ENCODE peak calls at places on chromosome 7, in nine cellular contexts. One of them, this sample, is unnamed.

GRCh38 chr7:36278767-36279171 is 110.9 kb upstream of the ANLN start:
- DNase-seq in Calu3: no peak
- DNase-seq in NCI-H146: peak; percentile 41
- DNase-seq in NCI-H226: peak; percentile 33
- DNase-seq in left cardiac atrium: no peak
- DNase-seq in body of pancreas: no peak
- DNase-seq in stimulated activated naive B cell treated with anti-CD40 and anti-IgM and Interleukin-4, amounts not matched to agents 10 μg/mL and 1 μg/mL and 100 μg/mL, for 72 hours: no peak
- DNase-seq in prostate gland: peak; percentile 52
- DNase-seq in mammary epithelial cell: no peak
- DNase-seq in this sample: no peak

GRCh38 chr7:151020231-151020630 is 4.1 kb downstream of the ATG9B start:
- DNase-seq in NCI-H146: no peak
- DNase-seq in mammary epithelial cell: no peak
- DNase-seq in NCI-H226: no peak
- DNase-seq in stimulated activated naive B cell treated with anti-CD40 and anti-IgM and Interleukin-4, amounts not matched to agents 10 μg/mL and 1 μg/mL and 100 μg/mL, for 72 hours: no peak
- DNase-seq in body of pancreas: no peak
- DNase-seq in prostate gland: no peak
- DNase-seq in left cardiac atrium: no peak
- DNase-seq in Calu3: no peak
- DNase-seq in this sample: no peak

GRCh38 chr7:128661446-128661845 is 10.6 kb upstream of the GARIN1A start:
- DNase-seq in mammary epithelial cell: no peak
- DNase-seq in NCI-H226: no peak
- DNase-seq in stimulated activated naive B cell treated with anti-CD40 and anti-IgM and Interleukin-4, amounts not matched to agents 10 μg/mL and 1 μg/mL and 100 μg/mL, for 72 hours: no peak
- DNase-seq in left cardiac atrium: no peak
- DNase-seq in NCI-H146: no peak
- DNase-seq in Calu3: no peak
- DNase-seq in body of pancreas: no peak
- DNase-seq in prostate gland: no peak
- DNase-seq in this sample: no peak

GRCh38 chr7:72278550-72278949 is 133.6 kb downstream of the CALN1 start:
- DNase-seq in Calu3: no peak
- DNase-seq in prostate gland: no peak
- DNase-seq in stimulated activated naive B cell treated with anti-CD40 and anti-IgM and Interleukin-4, amounts not matched to agents 10 μg/mL and 1 μg/mL and 100 μg/mL, for 72 hours: no peak
- DNase-seq in NCI-H226: no peak
- DNase-seq in body of pancreas: no peak
- DNase-seq in mammary epithelial cell: no peak
- DNase-seq in left cardiac atrium: no peak
- DNase-seq in NCI-H146: no peak
- DNase-seq in this sample: no peak

GRCh38 chr7:91582799-91583230 is 297.7 kb downstream of the MTERF1 start:
- DNase-seq in NCI-H146: no peak
- DNase-seq in body of pancreas: no peak
- DNase-seq in Calu3: no peak
- DNase-seq in NCI-H226: no peak
- DNase-seq in prostate gland: no peak
- DNase-seq in left cardiac atrium: no peak
- DNase-seq in mammary epithelial cell: no peak
- DNase-seq in stimulated activated naive B cell treated with anti-CD40 and anti-IgM and Interleukin-4, amounts not matched to agents 10 μg/mL and 1 μg/mL and 100 μg/mL, for 72 hours: no peak
- DNase-seq in this sample: no peak

GRCh38 chr7:105656922-105657521 is 75.7 kb upstream of the EFCAB10 start:
- DNase-seq in mammary epithelial cell: no peak
- DNase-seq in prostate gland: no peak
- DNase-seq in stimulated activated naive B cell treated with anti-CD40 and anti-IgM and Interleukin-4, amounts not matched to agents 10 μg/mL and 1 μg/mL and 100 μg/mL, for 72 hours: peak; percentile 39
- DNase-seq in Calu3: peak; percentile 48
- DNase-seq in NCI-H226: no peak
- DNase-seq in body of pancreas: peak; percentile 58
- DNase-seq in NCI-H146: peak; percentile 46
- DNase-seq in left cardiac atrium: no peak
- DNase-seq in this sample: no peak

GRCh38 chr7:53520841-53521240 is 485.4 kb downstream of the POM121L12 start:
- DNase-seq in body of pancreas: no peak
- DNase-seq in stimulated activated naive B cell treated with anti-CD40 and anti-IgM and Interleukin-4, amounts not matched to agents 10 μg/mL and 1 μg/mL and 100 μg/mL, for 72 hours: no peak
- DNase-seq in prostate gland: no peak
- DNase-seq in mammary epithelial cell: no peak
- DNase-seq in NCI-H146: no peak
- DNase-seq in NCI-H226: no peak
- DNase-seq in left cardiac atrium: no peak
- DNase-seq in Calu3: no peak
- DNase-seq in this sample: no peak

GRCh38 chr7:135980665-135981180 is 3.6 kb upstream of the MTPN start:
- DNase-seq in left cardiac atrium: no peak
- DNase-seq in prostate gland: no peak
- DNase-seq in mammary epithelial cell: peak; percentile 54
- DNase-seq in body of pancreas: no peak
- DNase-seq in Calu3: no peak
- DNase-seq in stimulated activated naive B cell treated with anti-CD40 and anti-IgM and Interleukin-4, amounts not matched to agents 10 μg/mL and 1 μg/mL and 100 μg/mL, for 72 hours: peak; percentile 63
- DNase-seq in NCI-H226: peak; percentile 14
- DNase-seq in NCI-H146: no peak
- DNase-seq in this sample: no peak

GRCh38 chr7:90629306-90629918 is 33.3 kb downstream of the CDK14 start:
- DNase-seq in NCI-H226: peak; percentile 37
- DNase-seq in left cardiac atrium: no peak
- DNase-seq in body of pancreas: no peak
- DNase-seq in stimulated activated naive B cell treated with anti-CD40 and anti-IgM and Interleukin-4, amounts not matched to agents 10 μg/mL and 1 μg/mL and 100 μg/mL, for 72 hours: peak; percentile 32
- DNase-seq in NCI-H146: peak; percentile 53
- DNase-seq in prostate gland: peak; percentile 34
- DNase-seq in Calu3: peak; percentile 34
- DNase-seq in mammary epithelial cell: peak; percentile 44
- DNase-seq in this sample: no peak

GRCh38 chr7:84446991-84447480 is 252.4 kb upstream of the SEMA3A start:
- DNase-seq in NCI-H226: no peak
- DNase-seq in body of pancreas: no peak
- DNase-seq in NCI-H146: no peak
- DNase-seq in Calu3: no peak
- DNase-seq in stimulated activated naive B cell treated with anti-CD40 and anti-IgM and Interleukin-4, amounts not matched to agents 10 μg/mL and 1 μg/mL and 100 μg/mL, for 72 hours: no peak
- DNase-seq in mammary epithelial cell: no peak
- DNase-seq in left cardiac atrium: no peak
- DNase-seq in prostate gland: no peak
- DNase-seq in this sample: peak; percentile 33

GRCh38 chr7:50803359-50804337 is 21.0 kb upstream of the GRB10 start:
- DNase-seq in Calu3: no peak
- DNase-seq in stimulated activated naive B cell treated with anti-CD40 and anti-IgM and Interleukin-4, amounts not matched to agents 10 μg/mL and 1 μg/mL and 100 μg/mL, for 72 hours: no peak
- DNase-seq in body of pancreas: no peak
- DNase-seq in NCI-H226: no peak
- DNase-seq in mammary epithelial cell: peak; percentile 70
- DNase-seq in left cardiac atrium: no peak
- DNase-seq in NCI-H146: no peak
- DNase-seq in prostate gland: no peak
- DNase-seq in this sample: no peak

GRCh38 chr7:94451276-94451675 is 56.6 kb downstream of the COL1A2 start:
- DNase-seq in mammary epithelial cell: no peak
- DNase-seq in Calu3: no peak
- DNase-seq in stimulated activated naive B cell treated with anti-CD40 and anti-IgM and Interleukin-4, amounts not matched to agents 10 μg/mL and 1 μg/mL and 100 μg/mL, for 72 hours: no peak
- DNase-seq in left cardiac atrium: no peak
- DNase-seq in prostate gland: no peak
- DNase-seq in body of pancreas: no peak
- DNase-seq in NCI-H226: no peak
- DNase-seq in NCI-H146: no peak
- DNase-seq in this sample: no peak

GRCh38 chr7:106462365-106462859 is 177.6 kb upstream of the NAMPT start:
- DNase-seq in NCI-H146: peak; percentile 27
- DNase-seq in mammary epithelial cell: peak; percentile 50
- DNase-seq in NCI-H226: no peak
- DNase-seq in left cardiac atrium: no peak
- DNase-seq in Calu3: peak; percentile 50
- DNase-seq in stimulated activated naive B cell treated with anti-CD40 and anti-IgM and Interleukin-4, amounts not matched to agents 10 μg/mL and 1 μg/mL and 100 μg/mL, for 72 hours: peak; percentile 30
- DNase-seq in prostate gland: no peak
- DNase-seq in body of pancreas: no peak
- DNase-seq in this sample: no peak

GRCh38 chr7:89648509-89648908 is 505.8 kb upstream of the STEAP1 start:
- DNase-seq in body of pancreas: no peak
- DNase-seq in NCI-H226: no peak
- DNase-seq in prostate gland: no peak
- DNase-seq in stimulated activated naive B cell treated with anti-CD40 and anti-IgM and Interleukin-4, amounts not matched to agents 10 μg/mL and 1 μg/mL and 100 μg/mL, for 72 hours: no peak
- DNase-seq in NCI-H146: no peak
- DNase-seq in mammary epithelial cell: no peak
- DNase-seq in left cardiac atrium: no peak
- DNase-seq in Calu3: no peak
- DNase-seq in this sample: no peak

GRCh38 chr7:92461027-92462003 is 14.0 kb downstream of the GATAD1 start:
- DNase-seq in stimulated activated naive B cell treated with anti-CD40 and anti-IgM and Interleukin-4, amounts not matched to agents 10 μg/mL and 1 μg/mL and 100 μg/mL, for 72 hours: no peak
- DNase-seq in mammary epithelial cell: peak; percentile 9
- DNase-seq in Calu3: peak; percentile 30
- DNase-seq in NCI-H146: peak; percentile 69
- DNase-seq in prostate gland: peak; percentile 16
- DNase-seq in body of pancreas: peak; percentile 54
- DNase-seq in left cardiac atrium: peak; percentile 24
- DNase-seq in NCI-H226: no peak
- DNase-seq in this sample: no peak

GRCh38 chr7:24368161-24368560 is 84.2 kb downstream of the NPY start:
- DNase-seq in mammary epithelial cell: no peak
- DNase-seq in stimulated activated naive B cell treated with anti-CD40 and anti-IgM and Interleukin-4, amounts not matched to agents 10 μg/mL and 1 μg/mL and 100 μg/mL, for 72 hours: no peak
- DNase-seq in left cardiac atrium: no peak
- DNase-seq in Calu3: no peak
- DNase-seq in prostate gland: no peak
- DNase-seq in body of pancreas: no peak
- DNase-seq in NCI-H226: no peak
- DNase-seq in NCI-H146: no peak
- DNase-seq in this sample: no peak

GRCh38 chr7:29139796-29140195 is 6.5 kb downstream of the CPVL start:
- DNase-seq in NCI-H226: peak; percentile 76
- DNase-seq in stimulated activated naive B cell treated with anti-CD40 and anti-IgM and Interleukin-4, amounts not matched to agents 10 μg/mL and 1 μg/mL and 100 μg/mL, for 72 hours: no peak
- DNase-seq in mammary epithelial cell: peak; percentile 43
- DNase-seq in left cardiac atrium: no peak
- DNase-seq in prostate gland: no peak
- DNase-seq in body of pancreas: no peak
- DNase-seq in Calu3: no peak
- DNase-seq in NCI-H146: no peak
- DNase-seq in this sample: no peak

GRCh38 chr7:134826105-134826504 is 46.7 kb downstream of the CALD1 start:
- DNase-seq in NCI-H226: no peak
- DNase-seq in left cardiac atrium: peak; percentile 24
- DNase-seq in NCI-H146: no peak
- DNase-seq in mammary epithelial cell: no peak
- DNase-seq in prostate gland: no peak
- DNase-seq in Calu3: no peak
- DNase-seq in body of pancreas: no peak
- DNase-seq in stimulated activated naive B cell treated with anti-CD40 and anti-IgM and Interleukin-4, amounts not matched to agents 10 μg/mL and 1 μg/mL and 100 μg/mL, for 72 hours: no peak
- DNase-seq in this sample: no peak

GRCh38 chr7:65307651-65308299 is 65.9 kb upstream of the ZNF92 start:
- DNase-seq in prostate gland: peak; percentile 25
- DNase-seq in stimulated activated naive B cell treated with anti-CD40 and anti-IgM and Interleukin-4, amounts not matched to agents 10 μg/mL and 1 μg/mL and 100 μg/mL, for 72 hours: peak; percentile 21
- DNase-seq in mammary epithelial cell: peak; percentile 23
- DNase-seq in body of pancreas: peak; percentile 44
- DNase-seq in Calu3: peak; percentile 53
- DNase-seq in left cardiac atrium: peak; percentile 36
- DNase-seq in NCI-H146: peak; percentile 73
- DNase-seq in NCI-H226: no peak
- DNase-seq in this sample: peak; percentile 20

GRCh38 chr7:44982535-44982923 is 3.7 kb upstream of the MYO1G start:
- DNase-seq in mammary epithelial cell: no peak
- DNase-seq in prostate gland: no peak
- DNase-seq in left cardiac atrium: no peak
- DNase-seq in stimulated activated naive B cell treated with anti-CD40 and anti-IgM and Interleukin-4, amounts not matched to agents 10 μg/mL and 1 μg/mL and 100 μg/mL, for 72 hours: no peak
- DNase-seq in NCI-H146: no peak
- DNase-seq in body of pancreas: no peak
- DNase-seq in Calu3: no peak
- DNase-seq in NCI-H226: no peak
- DNase-seq in this sample: no peak

GRCh38 chr7:5228066-5228465 is 38.0 kb downstream of the WIPI2 start:
- DNase-seq in prostate gland: no peak
- DNase-seq in left cardiac atrium: peak; percentile 1
- DNase-seq in NCI-H226: no peak
- DNase-seq in Calu3: no peak
- DNase-seq in stimulated activated naive B cell treated with anti-CD40 and anti-IgM and Interleukin-4, amounts not matched to agents 10 μg/mL and 1 μg/mL and 100 μg/mL, for 72 hours: no peak
- DNase-seq in body of pancreas: no peak
- DNase-seq in mammary epithelial cell: no peak
- DNase-seq in NCI-H146: no peak
- DNase-seq in this sample: no peak

GRCh38 chr7:94115316-94115715 is 111.2 kb upstream of the BET1 start:
- DNase-seq in body of pancreas: no peak
- DNase-seq in NCI-H226: peak; percentile 41
- DNase-seq in mammary epithelial cell: peak; percentile 15
- DNase-seq in Calu3: no peak
- DNase-seq in NCI-H146: no peak
- DNase-seq in stimulated activated naive B cell treated with anti-CD40 and anti-IgM and Interleukin-4, amounts not matched to agents 10 μg/mL and 1 μg/mL and 100 μg/mL, for 72 hours: no peak
- DNase-seq in prostate gland: no peak
- DNase-seq in left cardiac atrium: no peak
- DNase-seq in this sample: no peak

GRCh38 chr7:46539892-46540483 is 618.9 kb upstream of the IGFBP3 start:
- DNase-seq in body of pancreas: no peak
- DNase-seq in left cardiac atrium: no peak
- DNase-seq in prostate gland: no peak
- DNase-seq in Calu3: no peak
- DNase-seq in NCI-H146: peak; percentile 18
- DNase-seq in mammary epithelial cell: no peak
- DNase-seq in stimulated activated naive B cell treated with anti-CD40 and anti-IgM and Interleukin-4, amounts not matched to agents 10 μg/mL and 1 μg/mL and 100 μg/mL, for 72 hours: no peak
- DNase-seq in NCI-H226: no peak
- DNase-seq in this sample: no peak

GRCh38 chr7:149558149-149558861 is 60.7 kb upstream of the ZNF746 start:
- DNase-seq in Calu3: no peak
- DNase-seq in left cardiac atrium: no peak
- DNase-seq in stimulated activated naive B cell treated with anti-CD40 and anti-IgM and Interleukin-4, amounts not matched to agents 10 μg/mL and 1 μg/mL and 100 μg/mL, for 72 hours: no peak
- DNase-seq in body of pancreas: no peak
- DNase-seq in NCI-H226: peak; percentile 36
- DNase-seq in NCI-H146: no peak
- DNase-seq in prostate gland: no peak
- DNase-seq in mammary epithelial cell: peak; percentile 79
- DNase-seq in this sample: no peak

GRCh38 chr7:130277763-130278643 is 11.3 kb downstream of the CPA2 start:
- DNase-seq in prostate gland: no peak
- DNase-seq in mammary epithelial cell: no peak
- DNase-seq in Calu3: peak; percentile 30
- DNase-seq in stimulated activated naive B cell treated with anti-CD40 and anti-IgM and Interleukin-4, amounts not matched to agents 10 μg/mL and 1 μg/mL and 100 μg/mL, for 72 hours: no peak
- DNase-seq in body of pancreas: peak; percentile 75
- DNase-seq in NCI-H146: peak; percentile 40
- DNase-seq in left cardiac atrium: peak; percentile 63
- DNase-seq in NCI-H226: peak; percentile 62
- DNase-seq in this sample: peak; percentile 66

GRCh38 chr7:70717553-70718248 is 414.2 kb upstream of the GALNT17 start:
- DNase-seq in stimulated activated naive B cell treated with anti-CD40 and anti-IgM and Interleukin-4, amounts not matched to agents 10 μg/mL and 1 μg/mL and 100 μg/mL, for 72 hours: no peak
- DNase-seq in NCI-H146: no peak
- DNase-seq in NCI-H226: no peak
- DNase-seq in left cardiac atrium: no peak
- DNase-seq in Calu3: no peak
- DNase-seq in prostate gland: no peak
- DNase-seq in body of pancreas: no peak
- DNase-seq in mammary epithelial cell: no peak
- DNase-seq in this sample: no peak

GRCh38 chr7:77348371-77348813 is 67.8 kb downstream of the GSAP start:
- DNase-seq in prostate gland: no peak
- DNase-seq in mammary epithelial cell: peak; percentile 73
- DNase-seq in NCI-H226: peak; percentile 82
- DNase-seq in Calu3: no peak
- DNase-seq in left cardiac atrium: peak; percentile 49
- DNase-seq in body of pancreas: peak; percentile 34
- DNase-seq in stimulated activated naive B cell treated with anti-CD40 and anti-IgM and Interleukin-4, amounts not matched to agents 10 μg/mL and 1 μg/mL and 100 μg/mL, for 72 hours: no peak
- DNase-seq in NCI-H146: no peak
- DNase-seq in this sample: no peak

GRCh38 chr7:150962743-150963399 is 15.2 kb downstream of the KCNH2 start:
- DNase-seq in NCI-H146: no peak
- DNase-seq in stimulated activated naive B cell treated with anti-CD40 and anti-IgM and Interleukin-4, amounts not matched to agents 10 μg/mL and 1 μg/mL and 100 μg/mL, for 72 hours: peak; percentile 35
- DNase-seq in prostate gland: no peak
- DNase-seq in NCI-H226: peak; percentile 17
- DNase-seq in body of pancreas: peak; percentile 57
- DNase-seq in mammary epithelial cell: no peak
- DNase-seq in Calu3: peak; percentile 74
- DNase-seq in left cardiac atrium: peak; percentile 66
- DNase-seq in this sample: peak; percentile 31

GRCh38 chr7:45460379-45460778 is 113.8 kb upstream of the ADCY1 start:
- DNase-seq in NCI-H146: peak; percentile 35
- DNase-seq in Calu3: no peak
- DNase-seq in NCI-H226: no peak
- DNase-seq in left cardiac atrium: no peak
- DNase-seq in prostate gland: no peak
- DNase-seq in mammary epithelial cell: no peak
- DNase-seq in stimulated activated naive B cell treated with anti-CD40 and anti-IgM and Interleukin-4, amounts not matched to agents 10 μg/mL and 1 μg/mL and 100 μg/mL, for 72 hours: no peak
- DNase-seq in body of pancreas: no peak
- DNase-seq in this sample: no peak

GRCh38 chr7:158129037-158130022 is 458.3 kb downstream of the PTPRN2 start:
- DNase-seq in prostate gland: no peak
- DNase-seq in NCI-H226: no peak
- DNase-seq in NCI-H146: no peak
- DNase-seq in left cardiac atrium: no peak
- DNase-seq in body of pancreas: no peak
- DNase-seq in Calu3: no peak
- DNase-seq in mammary epithelial cell: no peak
- DNase-seq in stimulated activated naive B cell treated with anti-CD40 and anti-IgM and Interleukin-4, amounts not matched to agents 10 μg/mL and 1 μg/mL and 100 μg/mL, for 72 hours: no peak
- DNase-seq in this sample: no peak

GRCh38 chr7:117645456-117646181 is 165.8 kb downstream of the CFTR start:
- DNase-seq in stimulated activated naive B cell treated with anti-CD40 and anti-IgM and Interleukin-4, amounts not matched to agents 10 μg/mL and 1 μg/mL and 100 μg/mL, for 72 hours: no peak
- DNase-seq in NCI-H146: no peak
- DNase-seq in Calu3: no peak
- DNase-seq in NCI-H226: peak; percentile 93
- DNase-seq in prostate gland: no peak
- DNase-seq in mammary epithelial cell: peak; percentile 25
- DNase-seq in left cardiac atrium: no peak
- DNase-seq in body of pancreas: no peak
- DNase-seq in this sample: no peak

This sample was measured in psoas muscle.